ENCODE peak calls at places on chromosomes 4 and X, in nine cellular contexts. O, E, V, G, S, J, Q, K and F are unnamed samples.

GRCh38 chrX:115563633-115564182 is 2.7 kb downstream of the PLS3 start:
- DNase-seq in J (no peak), O (no peak), K (no peak), Q (no peak), S (no peak), E (no peak), V (no peak), G (no peak), F (no peak)

GRCh38 chr4:143437937-143438336 is 75.6 kb upstream of the SMARCA5 start:
- DNase-seq in G (no peak), J (no peak), V (no peak), S (no peak), Q (no peak), K (no peak), E (no peak), O (no peak), F (no peak)

GRCh38 chr4:76087007-76087769 is 12.7 kb downstream of the ART3 start:
- DNase-seq in J (peak), V (peak), Q (no peak), S (peak), G (no peak), O (peak), K (no peak), E (peak), F (no peak)

GRCh38 chr4:173088144-173088543 is 80.5 kb upstream of the GALNT7 start:
- DNase-seq in E (no peak), O (no peak), V (no peak), G (no peak), Q (no peak), J (no peak), S (no peak), K (no peak), F (no peak)

GRCh38 chr4:39472396-39472795 is 13.5 kb downstream of the LIAS start:
- DNase-seq in J (no peak), O (no peak), E (no peak), Q (no peak), S (no peak), K (no peak), G (no peak), V (no peak), F (no peak)

GRCh38 chr4:88439161-88439760 is 17.7 kb upstream of the HERC5 start:
- DNase-seq in J (no peak), G (no peak), E (no peak), S (no peak), V (no peak), Q (no peak), O (no peak), K (no peak), F (no peak)

GRCh38 chr4:19823781-19824180 is 427.9 kb upstream of the SLIT2 start:
- DNase-seq in O (no peak), V (no peak), K (no peak), E (no peak), S (no peak), J (no peak), G (no peak), Q (no peak), F (no peak)

GRCh38 chr4:71472946-71473345 is 134.1 kb downstream of the SLC4A4 start:
- DNase-seq in Q (no peak), G (no peak), K (no peak), V (no peak), S (no peak), E (no peak), J (no peak), O (no peak), F (no peak)

GRCh38 chr4:65911720-65912119 is 241.4 kb upstream of the EPHA5 start:
- DNase-seq in K (no peak), E (no peak), Q (no peak), O (no peak), G (no peak), S (no peak), V (no peak), J (no peak), F (no peak)

GRCh38 chr4:185742766-185743165 is 69.2 kb downstream of the SORBS2 start:
- DNase-seq in V (no peak), E (no peak), O (no peak), S (no peak), Q (no peak), G (no peak), J (no peak), K (no peak), F (no peak)

GRCh38 chrX:110280954-110281353 is 36.9 kb downstream of the AMMECR1 start:
- DNase-seq in S (no peak), K (no peak), Q (no peak), O (no peak), J (no peak), G (no peak), V (no peak), E (no peak), F (no peak)

GRCh38 chr4:120071192-120071795 is 4.6 kb upstream of the MAD2L1 start:
- DNase-seq in V (peak), K (no peak), Q (no peak), S (no peak), J (peak), G (peak), E (peak), O (no peak), F (no peak)

GRCh38 chr4:140982613-140983340 is 150.5 kb downstream of the RNF150 start:
- DNase-seq in Q (no peak), K (no peak), O (no peak), V (no peak), E (no peak), S (no peak), J (no peak), G (no peak), F (no peak)

GRCh38 chr4:186979966-186980745 is 256.5 kb upstream of the FAT1 start:
- DNase-seq in O (no peak), Q (no peak), G (no peak), E (no peak), J (no peak), S (no peak), K (no peak), V (no peak), F (no peak)

GRCh38 chrX:17242470-17242869 is 132.5 kb upstream of the NHS start:
- DNase-seq in S (peak), J (peak), V (peak), Q (no peak), K (no peak), E (peak), O (peak), G (no peak), F (no peak)

GRCh38 chr4:128155231-128155855 is 94.2 kb downstream of the LARP1B start:
- DNase-seq in S (no peak), G (peak), E (no peak), K (no peak), V (no peak), O (no peak), J (no peak), Q (peak), F (no peak)

GRCh38 chr4:8238515-8239053 is 31.0 kb upstream of the HTRA3 start:
- DNase-seq in J (peak), G (no peak), O (no peak), V (peak), E (no peak), Q (no peak), K (no peak), S (no peak), F (no peak)
- TF ChIP-seq CTCF in J (peak), G (peak), O (no peak), V (peak), E (peak), Q (no peak), K (peak), S (no peak), F (no peak)

DNA sequence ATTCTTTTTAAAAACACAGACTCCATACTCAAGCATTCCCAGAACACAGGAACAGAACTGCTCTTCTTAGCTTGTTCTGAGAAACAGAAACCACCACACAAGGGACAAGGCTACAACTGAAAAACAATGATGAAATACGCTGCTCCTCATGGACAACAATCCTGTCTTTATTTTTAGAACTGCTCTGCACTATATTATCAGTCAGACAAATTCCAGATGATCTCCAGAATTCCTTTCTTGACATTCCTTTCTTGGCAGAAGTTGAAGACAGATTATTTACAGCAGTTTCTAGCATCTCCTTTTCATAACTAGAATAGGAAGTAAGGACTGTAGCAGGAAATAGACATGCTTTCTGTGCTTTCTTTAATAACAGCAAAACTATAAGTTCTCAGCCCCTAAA is 36.1 kb downstream of the ANTXR2 start:
- DNase-seq in E (no peak), Q (no peak), O (no peak), K (no peak), S (no peak), V (no peak), G (no peak), J (no peak), F (no peak)
- TF ChIP-seq POLR2AphosphoS5 in E (no peak), Q (peak), O (no peak), K (no peak), S (peak), V (no peak), G (no peak), J (no peak), F (peak)

GRCh38 chr4:123557857-123558536 is 161.4 kb downstream of the SPRY1 start:
- DNase-seq in Q (no peak), G (no peak), S (no peak), V (no peak), J (no peak), E (no peak), O (no peak), K (no peak), F (no peak)

GRCh38 chr4:123558865-123559264 is 162.3 kb downstream of the SPRY1 start:
- DNase-seq in E (no peak), S (no peak), G (no peak), K (no peak), V (no peak), Q (no peak), O (no peak), J (no peak), F (no peak)

GRCh38 chr4:123561525-123561924 is 164.9 kb downstream of the SPRY1 start:
- DNase-seq in Q (no peak), V (no peak), O (no peak), J (no peak), K (no peak), G (no peak), S (no peak), E (no peak), F (no peak)

GRCh38 chr4:123562994-123563745 is 166.6 kb downstream of the SPRY1 start:
- DNase-seq in E (no peak), J (no peak), G (no peak), V (no peak), O (no peak), S (no peak), K (no peak), Q (no peak), F (no peak)

GRCh38 chr4:123559955-123560669 is 163.5 kb downstream of the SPRY1 start:
- DNase-seq in Q (no peak), S (no peak), O (no peak), J (no peak), E (no peak), G (no peak), V (peak), K (no peak), F (no peak)
- H3K4me3 ChIP-seq in Q (no peak), S (no peak), O (no peak), J (no peak), E (no peak), G (no peak), V (no peak), K (no peak), F (no peak)

GRCh38 chr4:158259955-158260575 is 49.8 kb downstream of the TMEM144 start:
- DNase-seq in O (no peak), K (no peak), S (no peak), V (peak), Q (no peak), E (peak), G (no peak), J (no peak), F (no peak)
- TF ChIP-seq CTCF in O (no peak), K (peak), S (no peak), V (peak), Q (no peak), E (no peak), G (no peak), J (no peak), F (no peak)